ENCODE peak calls at places on chromosomes 13 and 19, in nine cellular contexts. Y is H1, E is K562, O is breast epithelium, W is spleen, U is uterus, L is Peyer's patch, K is A549, M is body of pancreas. G is an unnamed sample.

GRCh38 chr13:51292000-51292550 is 47.4 kb upstream of the SERPINE3 start:
- DNase-seq in Y (no peak), E (no peak), O (no peak), W (no peak), U (no peak), L (no peak), K (no peak), M (no peak), G (no peak)

GRCh38 chr13:110714798-110715394 is 1.4 kb downstream of the ING1 start:
- DNase-seq in Y (peak), E (no peak), O (peak), W (peak), U (peak), L (peak), K (no peak), M (peak), G (peak)

GRCh38 chr13:98214008-98214643 is 37.1 kb upstream of the RNF113B start:
- DNase-seq in Y (no peak), E (no peak), O (no peak), W (no peak), U (peak), L (no peak), K (no peak), M (no peak), G (no peak)

GRCh38 chr13:92175330-92175729 is 776.9 kb downstream of the GPC5 start:
- DNase-seq in Y (no peak), E (no peak), O (no peak), W (no peak), U (no peak), L (no peak), K (no peak), M (no peak), G (peak)

GRCh38 chr13:113796948-113797676 is 38.1 kb downstream of the TMEM255B start:
- DNase-seq in Y (no peak), E (no peak), O (peak), W (peak), U (no peak), L (peak), K (no peak), M (peak), G (no peak)

GRCh38 chr19:518292-519231 is 11.3 kb downstream of the TPGS1 start:
- DNase-seq in Y (peak), E (peak), O (no peak), W (peak), U (peak), L (peak), K (no peak), M (no peak), G (no peak)

GRCh38 chr19:55958356-55958755 is 10.7 kb downstream of the NLRP8 start:
- DNase-seq in Y (no peak), E (no peak), O (peak), W (no peak), U (no peak), L (no peak), K (no peak), M (no peak), G (peak)

GRCh38 chr13:110681868-110682550 is 23.9 kb downstream of the CARS2 start:
- DNase-seq in Y (no peak), E (no peak), O (no peak), W (peak), U (no peak), L (no peak), K (no peak), M (no peak), G (no peak)

GRCh38 chr13:31073859-31074718 is 87.6 kb downstream of the HSPH1 start:
- DNase-seq in Y (no peak), E (no peak), O (no peak), W (no peak), U (no peak), L (no peak), K (no peak), M (no peak), G (peak)

GRCh38 chr13:26971990-26972888 is 199.4 kb downstream of the USP12 start:
- DNase-seq in Y (peak), E (peak), O (no peak), W (peak), U (no peak), L (peak), K (no peak), M (peak), G (peak)

GRCh38 chr19:54525636-54526035 is 23.0 kb downstream of the LAIR2 start:
- DNase-seq in Y (no peak), E (no peak), O (no peak), W (no peak), U (no peak), L (no peak), K (no peak), M (no peak), G (no peak)

GRCh38 chr13:113413178-113413897 is 40.0 kb downstream of the ADPRHL1 start:
- DNase-seq in Y (no peak), E (no peak), O (no peak), W (no peak), U (no peak), L (no peak), K (no peak), M (no peak), G (no peak)

GRCh38 chr13:23915308-23915707 is 18.0 kb upstream of the C1QTNF9B start:
- DNase-seq in Y (no peak), E (no peak), O (no peak), W (no peak), U (no peak), L (no peak), K (no peak), M (no peak), G (no peak)

GRCh38 chr19:37303591-37304171 is 67.2 kb upstream of the ZNF527 start:
- DNase-seq in Y (no peak), E (no peak), O (no peak), W (no peak), U (no peak), L (no peak), K (no peak), M (no peak), G (no peak)

GRCh38 chr13:79044415-79044814 is 361.6 kb downstream of the RBM26 start:
- DNase-seq in Y (no peak), E (no peak), O (no peak), W (no peak), U (no peak), L (no peak), K (no peak), M (no peak), G (no peak)

GRCh38 chr19:1929051-1929742 is 11.8 kb upstream of the CSNK1G2 start:
- DNase-seq in Y (peak), E (peak), O (peak), W (peak), U (peak), L (peak), K (peak), M (peak), G (peak)

GRCh38 chr19:39160523-39160861 is 34.9 kb downstream of the PAK4 start:
- DNase-seq in Y (no peak), E (no peak), O (peak), W (no peak), U (no peak), L (no peak), K (no peak), M (no peak), G (no peak)

GRCh38 chr13:27496006-27496405 is 45.6 kb upstream of the MTIF3 start:
- DNase-seq in Y (no peak), E (no peak), O (no peak), W (no peak), U (no peak), L (no peak), K (no peak), M (no peak), G (no peak)

GRCh38 chr13:30466841-30467252 is 1.1 kb upstream of the HMGB1 start:
- DNase-seq in Y (no peak), E (peak), O (no peak), W (no peak), U (no peak), L (no peak), K (no peak), M (no peak), G (peak)

GRCh38 chr19:55372316-55373081 is 2.2 kb upstream of the IL11 start:
- DNase-seq in Y (no peak), E (no peak), O (no peak), W (no peak), U (no peak), L (no peak), K (peak), M (no peak), G (peak)

GRCh38 chr13:34698953-34699352 is 243.1 kb upstream of the NBEA start:
- DNase-seq in Y (no peak), E (no peak), O (no peak), W (no peak), U (no peak), L (no peak), K (no peak), M (no peak), G (no peak)

GRCh38 chr13:85142351-85142750 is 656.9 kb downstream of the SLITRK6 start:
- DNase-seq in Y (no peak), E (no peak), O (no peak), W (no peak), U (no peak), L (no peak), K (no peak), M (no peak), G (no peak)

GRCh38 chr13:91228940-91229339 is 118.5 kb upstream of the MIR17HG start:
- DNase-seq in Y (no peak), E (no peak), O (no peak), W (no peak), U (no peak), L (no peak), K (no peak), M (no peak), G (no peak)

GRCh38 chr13:75418997-75419396 is 63.0 kb downstream of the TBC1D4 start:
- DNase-seq in Y (no peak), E (no peak), O (no peak), W (no peak), U (no peak), L (no peak), K (no peak), M (no peak), G (peak)

GRCh38 chr13:91719033-91719432 is 320.6 kb downstream of the GPC5 start:
- DNase-seq in Y (no peak), E (no peak), O (no peak), W (no peak), U (no peak), L (no peak), K (no peak), M (no peak), G (peak)

GRCh38 chr19:35468637-35469036 is 20.6 kb downstream of the FFAR2 start:
- DNase-seq in Y (no peak), E (peak), O (no peak), W (peak), U (no peak), L (peak), K (peak), M (peak), G (peak)

GRCh38 chr13:107866666-107867623 is 348.4 kb downstream of the LIG4 start:
- DNase-seq in Y (peak), E (peak), O (no peak), W (no peak), U (no peak), L (no peak), K (no peak), M (peak), G (no peak)

GRCh38 chr19:18418034-18418724 is 1.0 kb upstream of the SSBP4 start:
- DNase-seq in Y (no peak), E (no peak), O (no peak), W (peak), U (no peak), L (no peak), K (no peak), M (peak), G (no peak)

GRCh38 chr19:18418725-18419194 is 438 bp upstream of the SSBP4 start:
- DNase-seq in Y (no peak), E (peak), O (no peak), W (peak), U (peak), L (no peak), K (no peak), M (peak), G (peak)

GRCh38 chr19:18419195-18419698 is at the start of gene SSBP4:
- DNase-seq in Y (peak), E (peak), O (no peak), W (peak), U (peak), L (peak), K (no peak), M (peak), G (peak)

GRCh38 chr19:18416778-18417249 is 2.4 kb upstream of the SSBP4 start:
- DNase-seq in Y (peak), E (peak), O (peak), W (peak), U (peak), L (peak), K (no peak), M (peak), G (peak)

DNA sequence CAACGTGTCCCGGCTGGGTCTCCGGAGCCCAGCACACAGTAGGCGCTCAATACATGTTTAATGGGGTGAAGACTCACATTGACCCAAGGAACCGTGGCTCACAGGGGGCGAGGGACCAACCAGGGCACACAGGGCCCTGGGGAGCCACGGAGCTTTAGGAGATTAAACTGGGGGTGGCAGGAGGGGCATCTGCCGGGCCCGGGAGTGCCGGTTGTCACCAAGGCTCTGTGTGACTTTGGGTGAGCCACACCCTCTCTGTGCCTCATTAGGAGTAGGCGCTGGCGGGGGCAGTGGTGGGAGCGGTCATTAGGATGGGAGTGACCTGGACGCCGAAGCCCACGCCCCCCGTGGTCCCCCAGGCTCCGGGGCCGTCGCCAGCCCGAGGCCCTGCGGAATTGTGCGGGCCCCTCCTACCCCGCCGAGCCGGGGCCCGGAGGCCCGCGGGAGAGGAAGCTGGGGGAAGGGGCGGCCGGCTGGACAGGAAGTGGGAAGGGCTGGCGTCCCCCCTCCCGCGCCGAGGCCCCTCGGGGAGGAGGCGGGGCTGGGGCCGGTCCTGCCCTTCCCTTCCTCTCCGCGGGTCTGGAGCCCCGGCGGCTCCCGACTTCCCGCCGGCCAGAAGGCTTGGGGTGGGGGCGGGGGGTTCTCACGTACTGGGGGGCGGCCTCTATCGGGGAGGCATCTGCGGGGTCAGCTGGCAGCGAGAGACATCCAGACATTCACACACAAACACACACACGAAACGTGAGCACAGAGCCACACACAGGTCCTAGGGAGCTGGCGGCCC is 1.8 kb upstream of the SSBP4 start:
- DNase-seq in Y (peak), E (peak), O (no peak), W (peak), U (peak), L (no peak), K (no peak), M (peak), G (peak)
- TF ChIP-seq POLR2A in Y (no peak), E (peak), O (no peak), W (no peak), U (no peak), L (no peak), K (peak), M (no peak), G (peak)

DNA sequence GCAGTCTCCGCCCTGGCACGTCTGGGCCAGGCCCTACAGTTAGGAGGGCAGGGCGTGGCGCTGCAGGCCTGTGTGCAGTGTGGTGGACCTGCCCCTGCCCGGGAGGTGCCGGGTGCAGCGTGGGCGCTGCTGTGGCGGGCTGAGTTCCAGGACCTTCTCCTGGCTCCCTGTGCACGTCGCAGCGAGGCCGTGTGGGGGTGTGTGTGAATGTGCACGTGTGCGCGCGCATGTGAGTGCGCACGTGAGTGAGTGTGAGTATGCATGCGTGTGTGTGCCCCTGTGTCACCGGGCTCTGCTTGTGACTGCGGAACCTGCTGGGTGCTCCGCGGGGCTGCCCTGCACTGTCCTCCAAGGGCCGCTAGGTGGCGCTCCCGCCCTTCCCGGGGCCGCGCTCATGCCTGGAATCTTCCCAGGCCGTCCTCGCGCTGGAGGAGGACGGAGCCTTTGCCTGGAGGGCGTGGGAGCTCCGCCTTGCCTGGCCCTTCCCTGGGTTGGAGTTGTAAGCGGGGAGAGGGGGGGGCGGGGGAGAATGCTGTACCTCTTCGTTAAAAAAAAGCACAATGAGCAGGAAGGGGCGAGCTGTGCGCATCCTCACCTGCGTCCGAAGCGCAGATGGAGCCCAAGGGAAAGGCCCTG is 79.3 kb downstream of the KDM4B start:
- DNase-seq in Y (peak), E (peak), O (peak), W (peak), U (peak), L (peak), K (peak), M (peak), G (peak)
- H3K4me3 ChIP-seq in Y (no peak), E (no peak), O (peak), W (no peak), U (no peak), L (no peak), K (peak), M (no peak), G (no peak)

GRCh38 chr19:5790573-5791520 is at the start of gene DUS3L:
- DNase-seq in Y (peak), E (peak), O (peak), W (peak), U (peak), L (peak), K (peak), M (peak), G (peak)
- TF ChIP-seq POLR2A in Y (peak), E (peak), O (peak), W (no peak), U (peak), L (peak), K (peak), M (peak), G (peak)

DNA sequence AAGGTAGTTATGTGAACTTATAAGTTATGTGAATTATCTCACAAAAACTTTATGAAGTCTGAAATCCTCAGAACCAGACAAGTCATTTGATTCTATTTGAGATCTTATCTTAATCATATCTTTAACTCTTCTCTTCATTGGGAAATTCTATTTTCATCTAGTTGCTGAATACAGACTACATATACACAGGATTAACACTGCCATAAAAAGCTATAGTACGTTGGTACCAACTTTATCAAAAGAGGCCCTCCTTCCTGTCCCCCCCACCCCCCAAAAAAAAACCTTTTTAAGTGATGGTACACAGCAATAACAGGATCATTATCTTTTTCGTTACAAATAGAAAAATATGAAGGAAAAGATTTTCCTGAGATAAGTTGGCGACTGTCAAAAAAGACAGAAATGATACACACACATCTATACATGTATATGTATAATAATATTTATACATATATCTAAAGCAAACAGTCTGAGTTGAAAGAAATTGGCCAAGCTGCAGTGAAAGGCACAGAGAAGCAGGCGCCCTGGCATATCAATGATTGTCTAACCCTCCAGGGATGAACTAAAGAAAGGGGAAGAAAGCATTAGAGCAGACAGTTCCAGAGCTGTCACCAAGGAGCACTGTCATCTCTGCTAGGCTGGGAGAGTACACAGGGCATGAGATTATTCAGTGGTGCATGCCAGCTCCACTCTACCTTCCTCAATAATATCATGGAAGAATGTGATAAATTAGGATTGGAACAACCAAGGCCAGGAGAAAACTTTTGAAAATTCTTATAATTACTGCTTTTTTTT is 116.7 kb downstream of the KLF12 start:
- DNase-seq in Y (no peak), E (no peak), O (no peak), W (no peak), U (no peak), L (no peak), K (no peak), M (no peak), G (no peak)
- H3K4me3 ChIP-seq in Y (no peak), E (no peak), O (no peak), W (no peak), U (no peak), L (no peak), K (no peak), M (no peak), G (no peak)

GRCh38 chr19:6767357-6768235 is at the start of gene SH2D3A:
- DNase-seq in Y (peak), E (peak), O (peak), W (peak), U (peak), L (peak), K (peak), M (peak), G (peak)
- TF ChIP-seq POLR2A in Y (peak), E (peak), O (peak), W (no peak), U (no peak), L (peak), K (no peak), M (peak), G (no peak)